ENCODE peak calls at places on chromosomes 4 and X, in ten cellular contexts. V, T, P, J, A, I, H, O, F and L are unnamed samples.
A peak's percentile ranks its signal among the peaks of the same experiment; 100 is the strongest.

GRCh38 chrX:41946973-41947612 is 23.7 kb upstream of the CASK start:
- ATAC-seq in V (no peak), T (peak; percentile 57), P (no peak), J (no peak), A (no peak), I (no peak), H (no peak), O (no peak), F (no peak), L (no peak)

GRCh38 chr4:88159137-88159725 is 792 bp upstream of the ABCG2 start:
- ATAC-seq in V (peak; percentile 72), T (no peak), P (peak; percentile 90), J (peak; percentile 79), A (peak; percentile 48), I (peak; percentile 92), H (peak; percentile 70), O (peak; percentile 60), F (peak; percentile 27), L (peak; percentile 22)

GRCh38 chrX:20312018-20312417 is 45.3 kb upstream of the RPS6KA3 start:
- ATAC-seq in V (no peak), T (no peak), P (no peak), J (no peak), A (peak; percentile 38), I (no peak), H (no peak), O (no peak), F (no peak), L (no peak)

GRCh38 chrX:97787849-97788248 is 904.1 kb downstream of the RPA4 start:
- ATAC-seq in V (no peak), T (no peak), P (no peak), J (no peak), A (no peak), I (no peak), H (no peak), O (no peak), F (no peak), L (no peak)

GRCh38 chr4:115920637-115921036 is 807.2 kb upstream of the NDST4 start:
- ATAC-seq in V (no peak), T (no peak), P (no peak), J (no peak), A (no peak), I (no peak), H (no peak), O (no peak), F (no peak), L (no peak)

GRCh38 chr4:140150636-140150885 is 3.4 kb downstream of the MAML3 start:
- ATAC-seq in V (no peak), T (no peak), P (peak; percentile 44), J (peak; percentile 39), A (peak; percentile 36), I (no peak), H (no peak), O (no peak), F (peak; percentile 35), L (no peak)

GRCh38 chr4:19675172-19675811 is 576.4 kb upstream of the SLIT2 start:
- ATAC-seq in V (peak; percentile 32), T (no peak), P (no peak), J (peak; percentile 56), A (no peak), I (no peak), H (no peak), O (peak; percentile 68), F (no peak), L (peak; percentile 61)

GRCh38 chr4:100581337-100581736 is 63.5 kb upstream of the EMCN start:
- ATAC-seq in V (no peak), T (no peak), P (no peak), J (no peak), A (peak; percentile 99), I (no peak), H (no peak), O (no peak), F (no peak), L (no peak)

GRCh38 chrX:106302304-106302703 is 134.2 kb downstream of the PWWP3B start:
- ATAC-seq in V (peak; percentile 52), T (no peak), P (no peak), J (no peak), A (no peak), I (no peak), H (peak; percentile 59), O (no peak), F (peak; percentile 47), L (no peak)

GRCh38 chrX:884091-884490 is 253.5 kb downstream of the SHOX start:
- ATAC-seq in V (no peak), T (no peak), P (no peak), J (no peak), A (no peak), I (no peak), H (no peak), O (no peak), F (no peak), L (no peak)

GRCh38 chr4:25060179-25060578 is 29.4 kb upstream of the LGI2 start:
- ATAC-seq in V (no peak), T (no peak), P (no peak), J (peak; percentile 37), A (no peak), I (no peak), H (no peak), O (no peak), F (no peak), L (no peak)

GRCh38 chr4:183240581-183241321 is 79.3 kb downstream of the CLDN22 start:
- ATAC-seq in V (peak; percentile 76), T (no peak), P (peak; percentile 49), J (peak; percentile 70), A (no peak), I (peak; percentile 52), H (peak; percentile 61), O (peak; percentile 19), F (peak; percentile 70), L (no peak)

GRCh38 chr4:152041304-152041703 is 280.5 kb upstream of the GATB start:
- ATAC-seq in V (no peak), T (no peak), P (no peak), J (no peak), A (no peak), I (no peak), H (no peak), O (no peak), F (no peak), L (no peak)

GRCh38 chr4:26916195-26916594 is 55.6 kb downstream of the STIM2 start:
- ATAC-seq in V (no peak), T (no peak), P (no peak), J (no peak), A (peak; percentile 66), I (no peak), H (no peak), O (no peak), F (no peak), L (no peak)

GRCh38 chr4:6929735-6930464 is 20.3 kb downstream of the TBC1D14 start:
- ATAC-seq in V (peak; percentile 15), T (no peak), P (peak; percentile 68), J (peak; percentile 8), A (peak; percentile 46), I (peak; percentile 55), H (peak; percentile 15), O (no peak), F (no peak), L (no peak)

GRCh38 chrX:10393899-10394298 is 226.5 kb downstream of the MID1 start:
- ATAC-seq in V (no peak), T (no peak), P (no peak), J (no peak), A (no peak), I (no peak), H (no peak), O (no peak), F (no peak), L (no peak)

GRCh38 chrX:112662559-112663427 is 16.9 kb downstream of the LHFPL1 start:
- ATAC-seq in V (no peak), T (no peak), P (peak; percentile 31), J (no peak), A (peak; percentile 69), I (no peak), H (no peak), O (no peak), F (no peak), L (no peak)

GRCh38 chrX:20225488-20225833 is 41.2 kb downstream of the RPS6KA3 start:
- ATAC-seq in V (no peak), T (no peak), P (no peak), J (peak; percentile 15), A (peak; percentile 34), I (no peak), H (no peak), O (no peak), F (no peak), L (no peak)

DNA sequence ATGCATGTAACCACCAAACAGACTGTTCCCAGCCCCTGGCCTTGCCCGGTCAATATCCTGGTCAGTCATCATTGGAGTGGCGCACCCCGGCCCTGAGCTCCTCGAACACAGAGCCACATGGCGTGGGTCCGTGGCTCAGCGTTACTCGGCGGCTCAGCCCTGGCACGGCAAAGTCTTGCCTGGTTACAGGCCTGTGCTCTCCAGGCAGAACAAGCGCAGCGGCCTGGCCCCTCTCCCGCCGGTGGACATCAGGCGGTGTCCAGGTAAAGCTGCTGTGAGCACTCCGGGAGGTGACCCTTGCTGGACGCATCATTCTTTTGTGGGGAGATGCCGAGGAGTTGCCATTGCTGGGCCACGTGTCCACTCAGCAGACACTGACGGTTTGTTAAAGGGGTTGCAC is 6.1 kb upstream of the UVSSA start:
- ATAC-seq in V (no peak), T (no peak), P (no peak), J (no peak), A (no peak), I (no peak), H (no peak), O (no peak), F (no peak), L (no peak)
- H3K36me3 ChIP-seq in V (peaks cover 56% of the 10 kb centered on the region), T (peaks cover 27% of the 10 kb centered on the region), P (peaks cover 15% of the 10 kb centered on the region), J (peaks cover 16% of the 10 kb centered on the region), A (peaks cover 58% of the 10 kb centered on the region), I (peaks cover 49% of the 10 kb centered on the region), H (peaks cover 52% of the 10 kb centered on the region), O (peaks cover 57% of the 10 kb centered on the region), F (peaks cover 24% of the 10 kb centered on the region), L (no peaks in the 10 kb centered on the region)

GRCh38 chr4:123390846-123391456 is 5.6 kb upstream of the SPRY1 start:
- ATAC-seq in V (no peak), T (peak; percentile 40), P (peak; percentile 59), J (no peak), A (no peak), I (no peak), H (no peak), O (no peak), F (no peak), L (no peak)
- TF ChIP-seq CTCF in V (peak; percentile 61), T (peak; percentile 76), P (peak; percentile 52), J (peak; percentile 50), A (peak; percentile 43), I (peak; percentile 52), H (peak; percentile 50), O (peak; percentile 54), F (peak; percentile 45), L (peak; percentile 47)

GRCh38 chrX:48472851-48473717 is 2.9 kb upstream of the FTSJ1 start:
- ATAC-seq in V (no peak), T (no peak), P (no peak), J (no peak), A (no peak), I (no peak), H (no peak), O (no peak), F (peak; percentile 29), L (no peak)
- H3K27ac ChIP-seq in V (no peak overlapping the region), T (no peak overlapping the region), P (no peak overlapping the region), J (no peak overlapping the region), A (no peak overlapping the region), I (no peak overlapping the region), H (no peak overlapping the region), O (no peak overlapping the region), F (peak overlapping the region; percentile 55), L (no peak overlapping the region)

DNA sequence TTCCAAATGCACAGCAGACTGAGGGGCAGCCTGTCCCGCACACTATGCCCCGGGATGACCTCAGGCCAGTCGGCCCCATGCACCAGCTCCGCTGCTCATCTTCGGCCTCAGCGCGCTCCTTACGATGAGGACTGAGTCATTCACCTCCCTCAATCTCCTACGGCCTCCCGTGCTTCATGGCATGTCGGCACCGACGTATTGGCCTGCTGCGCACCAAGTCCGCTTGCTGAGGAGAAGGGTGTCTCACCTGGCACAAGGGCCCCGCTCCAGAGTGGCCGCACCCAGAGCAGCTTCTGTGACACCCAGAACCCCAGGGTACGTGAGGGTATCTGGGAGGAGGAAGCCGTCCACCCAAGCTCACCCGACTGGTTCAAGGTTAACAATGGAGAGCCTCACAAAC is 35.5 kb downstream of the GAK start:
- ATAC-seq in V (no peak), T (no peak), P (no peak), J (no peak), A (no peak), I (no peak), H (no peak), O (no peak), F (no peak), L (no peak)
- H3K36me3 ChIP-seq in V (peaks cover 74% of the 10 kb centered on the region), T (peaks cover 30% of the 10 kb centered on the region), P (peaks cover 4% of the 10 kb centered on the region), J (no peaks in the 10 kb centered on the region), A (peaks cover 65% of the 10 kb centered on the region), I (peaks cover 36% of the 10 kb centered on the region), H (peaks cover 86% of the 10 kb centered on the region), O (peaks cover 61% of the 10 kb centered on the region), F (peaks cover 22% of the 10 kb centered on the region), L (no peaks in the 10 kb centered on the region)